ENCODE peak calls at places on chromosomes 5 and 9, in five cellular contexts. One of them, this sample, is unnamed.

GRCh38 chr5:169650701-169651331 is 13.7 kb downstream of the DOCK2 start:
- DNase-seq in H7: no peak
- DNase-seq in fibroblast of lung: peak
- DNase-seq in breast epithelium: no peak
- DNase-seq in HCT116: no peak
- DNase-seq in this sample: no peak

GRCh38 chr9:385818-386398 is 171.2 kb downstream of the DOCK8 start:
- DNase-seq in H7: peak
- DNase-seq in fibroblast of lung: peak
- DNase-seq in breast epithelium: no peak
- DNase-seq in HCT116: peak
- DNase-seq in this sample: peak

GRCh38 chr5:96247097-96247675 is 185.9 kb downstream of the PCSK1 start:
- DNase-seq in H7: no peak
- DNase-seq in fibroblast of lung: peak
- DNase-seq in breast epithelium: no peak
- DNase-seq in HCT116: no peak
- DNase-seq in this sample: peak

GRCh38 chr5:86108825-86109224 is 508.9 kb upstream of the COX7C start:
- DNase-seq in H7: no peak
- DNase-seq in fibroblast of lung: no peak
- DNase-seq in breast epithelium: no peak
- DNase-seq in HCT116: no peak
- DNase-seq in this sample: no peak

GRCh38 chr5:75656311-75657003 is 45.2 kb downstream of the ANKDD1B start:
- DNase-seq in H7: no peak
- DNase-seq in fibroblast of lung: peak
- DNase-seq in breast epithelium: no peak
- DNase-seq in HCT116: no peak
- DNase-seq in this sample: no peak

GRCh38 chr5:107567901-107568671 is 102.7 kb downstream of the EFNA5 start:
- DNase-seq in H7: no peak
- DNase-seq in fibroblast of lung: no peak
- DNase-seq in breast epithelium: no peak
- DNase-seq in HCT116: no peak
- DNase-seq in this sample: no peak

GRCh38 chr9:135552021-135552697 is 6.2 kb downstream of the OBP2A start:
- DNase-seq in H7: no peak
- DNase-seq in fibroblast of lung: no peak
- DNase-seq in breast epithelium: no peak
- DNase-seq in HCT116: no peak
- DNase-seq in this sample: no peak

GRCh38 chr5:16809816-16810502 is 126.1 kb downstream of the MYO10 start:
- DNase-seq in H7: no peak
- DNase-seq in fibroblast of lung: peak
- DNase-seq in breast epithelium: no peak
- DNase-seq in HCT116: no peak
- DNase-seq in this sample: peak

GRCh38 chr5:168951764-168952163 is 349.2 kb downstream of the SLIT3 start:
- DNase-seq in H7: no peak
- DNase-seq in fibroblast of lung: no peak
- DNase-seq in breast epithelium: no peak
- DNase-seq in HCT116: no peak
- DNase-seq in this sample: no peak

GRCh38 chr9:37508135-37508833 is 22.5 kb downstream of the POLR1E start:
- DNase-seq in H7: peak
- DNase-seq in fibroblast of lung: no peak
- DNase-seq in breast epithelium: no peak
- DNase-seq in HCT116: no peak
- DNase-seq in this sample: no peak

GRCh38 chr5:93920956-93921355 is 179.6 kb upstream of the POU5F2 start:
- DNase-seq in H7: no peak
- DNase-seq in fibroblast of lung: no peak
- DNase-seq in breast epithelium: no peak
- DNase-seq in HCT116: no peak
- DNase-seq in this sample: no peak

GRCh38 chr5:14588758-14589543 is 7.4 kb downstream of the OTULINL start:
- DNase-seq in H7: no peak
- DNase-seq in fibroblast of lung: no peak
- DNase-seq in breast epithelium: no peak
- DNase-seq in HCT116: no peak
- DNase-seq in this sample: no peak

GRCh38 chr9:93974151-93974550 is 19.0 kb upstream of the BARX1 start:
- DNase-seq in H7: no peak
- DNase-seq in fibroblast of lung: peak
- DNase-seq in breast epithelium: no peak
- DNase-seq in HCT116: no peak
- DNase-seq in this sample: peak

GRCh38 chr5:142168365-142168764 is 59.8 kb downstream of the NDFIP1 start:
- DNase-seq in H7: no peak
- DNase-seq in fibroblast of lung: no peak
- DNase-seq in breast epithelium: no peak
- DNase-seq in HCT116: no peak
- DNase-seq in this sample: no peak

GRCh38 chr5:109682383-109682782 is 7.3 kb upstream of the MAN2A1 start:
- DNase-seq in H7: no peak
- DNase-seq in fibroblast of lung: no peak
- DNase-seq in breast epithelium: no peak
- DNase-seq in HCT116: no peak
- DNase-seq in this sample: no peak

GRCh38 chr5:135569755-135570452 is 8.9 kb downstream of the CXCL14 start:
- DNase-seq in H7: peak
- DNase-seq in fibroblast of lung: peak
- DNase-seq in breast epithelium: no peak
- DNase-seq in HCT116: peak
- DNase-seq in this sample: peak

GRCh38 chr9:112061152-112061740 is 113.9 kb downstream of the SUSD1 start:
- DNase-seq in H7: peak
- DNase-seq in fibroblast of lung: peak
- DNase-seq in breast epithelium: no peak
- DNase-seq in HCT116: peak
- DNase-seq in this sample: peak

GRCh38 chr9:3508531-3509374 is 17.0 kb downstream of the RFX3 start:
- DNase-seq in H7: no peak
- DNase-seq in fibroblast of lung: peak
- DNase-seq in breast epithelium: no peak
- DNase-seq in HCT116: no peak
- DNase-seq in this sample: no peak
- H3K4me3 ChIP-seq in H7: no peak
- H3K4me3 ChIP-seq in fibroblast of lung: peak
- H3K4me3 ChIP-seq in breast epithelium: peak
- H3K4me3 ChIP-seq in HCT116: no peak
- H3K4me3 ChIP-seq in this sample: no peak

GRCh38 chr9:129866373-129867137 is 31.3 kb downstream of the USP20 start:
- DNase-seq in H7: peak
- DNase-seq in fibroblast of lung: no peak
- DNase-seq in breast epithelium: no peak
- DNase-seq in HCT116: no peak
- DNase-seq in this sample: no peak

GRCh38 chr9:129868571-129869486 is 33.6 kb downstream of the USP20 start:
- DNase-seq in H7: no peak
- DNase-seq in fibroblast of lung: no peak
- DNase-seq in breast epithelium: no peak
- DNase-seq in HCT116: no peak
- DNase-seq in this sample: peak

GRCh38 chr9:129867138-129868032 is 32.1 kb downstream of the USP20 start:
- DNase-seq in H7: peak
- DNase-seq in fibroblast of lung: no peak
- DNase-seq in breast epithelium: no peak
- DNase-seq in HCT116: no peak
- DNase-seq in this sample: no peak

GRCh38 chr9:129868033-129868395 is 32.8 kb downstream of the USP20 start:
- DNase-seq in H7: no peak
- DNase-seq in fibroblast of lung: no peak
- DNase-seq in breast epithelium: no peak
- DNase-seq in HCT116: no peak
- DNase-seq in this sample: no peak

DNA sequence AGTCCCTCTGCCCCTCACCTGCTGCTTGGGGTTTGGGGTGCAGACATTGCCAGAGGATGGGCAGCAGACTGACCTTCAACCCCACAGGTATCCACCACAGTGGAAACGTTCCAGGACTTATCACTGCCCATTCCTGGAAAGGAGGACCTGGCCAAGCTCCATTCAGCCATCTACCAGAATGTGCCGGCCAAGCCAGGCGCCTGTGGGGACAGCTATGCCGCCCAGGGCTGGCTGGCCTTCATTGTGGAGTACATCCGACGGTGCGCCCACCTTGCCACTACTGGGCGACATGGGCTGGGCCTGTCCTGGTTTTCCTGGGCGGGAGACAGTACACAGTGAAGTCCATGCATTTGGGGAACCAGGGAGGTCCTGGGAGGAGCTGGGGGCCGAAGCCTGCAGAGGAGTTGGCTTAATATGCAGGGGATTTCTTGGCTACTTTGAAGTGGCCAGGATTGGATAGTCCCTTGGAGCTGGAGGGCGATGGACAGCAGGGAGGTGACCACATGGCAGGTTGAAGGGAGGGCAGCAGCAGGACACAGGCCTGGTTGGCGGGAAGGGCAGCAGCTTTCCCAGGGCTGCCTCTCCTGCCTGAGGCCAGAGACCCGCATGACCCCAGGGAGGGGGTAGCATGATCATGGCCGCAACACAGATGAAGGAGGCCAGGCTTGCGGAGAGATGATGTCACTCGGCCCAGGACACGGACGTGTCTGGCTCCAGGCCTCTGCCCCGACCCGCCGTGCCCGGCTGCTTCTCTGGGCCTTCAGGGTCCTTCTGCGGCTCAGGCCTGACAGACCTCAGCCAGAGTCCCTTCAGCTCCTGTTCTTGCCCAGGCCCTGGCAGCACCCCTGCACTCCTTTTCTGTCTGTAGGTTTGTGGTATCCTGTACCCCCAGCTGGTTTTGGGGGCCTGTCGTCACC is 34.6 kb downstream of the USP20 start:
- DNase-seq in H7: no peak
- DNase-seq in fibroblast of lung: no peak
- DNase-seq in breast epithelium: no peak
- DNase-seq in HCT116: no peak
- DNase-seq in this sample: no peak
- H3K4me3 ChIP-seq in H7: no peak
- H3K4me3 ChIP-seq in fibroblast of lung: no peak
- H3K4me3 ChIP-seq in breast epithelium: no peak
- H3K4me3 ChIP-seq in HCT116: no peak
- H3K4me3 ChIP-seq in this sample: no peak

GRCh38 chr5:44388504-44389409 is 463 bp downstream of the FGF10 start:
- DNase-seq in H7: peak
- DNase-seq in fibroblast of lung: no peak
- DNase-seq in breast epithelium: no peak
- DNase-seq in HCT116: no peak
- DNase-seq in this sample: peak
- H3K4me3 ChIP-seq in H7: peak
- H3K4me3 ChIP-seq in fibroblast of lung: peak
- H3K4me3 ChIP-seq in breast epithelium: peak
- H3K4me3 ChIP-seq in HCT116: no peak
- H3K4me3 ChIP-seq in this sample: peak

GRCh38 chr9:128271512-128271911 is 4.3 kb downstream of the GOLGA2 start:
- DNase-seq in H7: no peak
- DNase-seq in fibroblast of lung: no peak
- DNase-seq in breast epithelium: no peak
- DNase-seq in HCT116: no peak
- DNase-seq in this sample: no peak

GRCh38 chr9:128276008-128276573 is at the start of gene SWI5:
- DNase-seq in H7: peak
- DNase-seq in fibroblast of lung: peak
- DNase-seq in breast epithelium: peak
- DNase-seq in HCT116: peak
- DNase-seq in this sample: peak

GRCh38 chr9:128275198-128276007 is at the start of gene GOLGA2:
- DNase-seq in H7: peak
- DNase-seq in fibroblast of lung: peak
- DNase-seq in breast epithelium: no peak
- DNase-seq in HCT116: peak
- DNase-seq in this sample: no peak

GRCh38 chr9:128276574-128277270 is 646 bp downstream of the SWI5 start:
- DNase-seq in H7: peak
- DNase-seq in fibroblast of lung: peak
- DNase-seq in breast epithelium: no peak
- DNase-seq in HCT116: no peak
- DNase-seq in this sample: no peak

GRCh38 chr9:128274245-128274644 is 1.6 kb downstream of the GOLGA2 start:
- DNase-seq in H7: no peak
- DNase-seq in fibroblast of lung: no peak
- DNase-seq in breast epithelium: no peak
- DNase-seq in HCT116: no peak
- DNase-seq in this sample: no peak
- H3K4me3 ChIP-seq in H7: no peak
- H3K4me3 ChIP-seq in fibroblast of lung: peak
- H3K4me3 ChIP-seq in breast epithelium: peak
- H3K4me3 ChIP-seq in HCT116: peak
- H3K4me3 ChIP-seq in this sample: no peak

DNA sequence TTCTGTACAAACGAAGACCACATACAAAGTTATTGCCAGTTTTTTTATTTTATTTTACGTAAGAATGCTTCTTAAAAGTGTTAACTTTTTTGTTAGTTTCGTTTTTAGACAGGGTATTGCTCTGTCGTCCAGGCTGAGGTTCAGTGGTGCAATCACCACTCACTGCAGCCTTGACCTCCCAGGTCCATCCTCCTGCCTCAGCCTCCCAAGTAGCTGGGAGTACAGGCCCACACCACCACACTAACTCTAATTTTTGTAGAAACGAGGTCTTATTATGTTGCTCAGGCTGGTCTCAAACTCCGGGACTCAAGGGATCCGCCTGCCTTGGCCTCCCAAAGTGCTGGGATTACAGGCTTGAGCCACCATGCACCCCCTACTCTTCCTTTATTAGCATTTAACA is 2.3 kb upstream of the DNAJA1 start:
- DNase-seq in H7: no peak
- DNase-seq in fibroblast of lung: no peak
- DNase-seq in breast epithelium: no peak
- DNase-seq in HCT116: no peak
- DNase-seq in this sample: no peak
- H3K4me3 ChIP-seq in H7: no peak
- H3K4me3 ChIP-seq in fibroblast of lung: no peak
- H3K4me3 ChIP-seq in breast epithelium: no peak
- H3K4me3 ChIP-seq in HCT116: no peak
- H3K4me3 ChIP-seq in this sample: no peak

GRCh38 chr9:127139071-127139731 is 16.8 kb upstream of the ANGPTL2 start:
- DNase-seq in H7: no peak
- DNase-seq in fibroblast of lung: no peak
- DNase-seq in breast epithelium: no peak
- DNase-seq in HCT116: no peak
- DNase-seq in this sample: peak
- H3K4me3 ChIP-seq in H7: no peak
- H3K4me3 ChIP-seq in fibroblast of lung: no peak
- H3K4me3 ChIP-seq in breast epithelium: no peak
- H3K4me3 ChIP-seq in HCT116: no peak
- H3K4me3 ChIP-seq in this sample: no peak

GRCh38 chr5:65102826-65103673 is 334.3 kb downstream of the CWC27 start:
- DNase-seq in H7: peak
- DNase-seq in fibroblast of lung: peak
- DNase-seq in breast epithelium: peak
- DNase-seq in HCT116: no peak
- DNase-seq in this sample: peak
- H3K4me3 ChIP-seq in H7: peak
- H3K4me3 ChIP-seq in fibroblast of lung: peak
- H3K4me3 ChIP-seq in breast epithelium: peak
- H3K4me3 ChIP-seq in HCT116: no peak
- H3K4me3 ChIP-seq in this sample: peak

This sample was measured in stomach.